ENCODE peak calls at places on chromosomes 3 and 15, in four cellular contexts. X is fibroblast of lung, J is endodermal cell, L is A549. R is an unnamed sample. For H3K4me1, the result is how much of the 10 kb centered on the place peaks cover.

GRCh38 chr15:64997911-64998310 is 8.2 kb upstream of the SPG21 start:
- DNase-seq in X (no peak), J (no peak), L (no peak), R (no peak)

GRCh38 chr15:72754096-72754495 is 29.5 kb downstream of the ADPGK start:
- DNase-seq in X (peak), J (no peak), L (no peak), R (no peak)

GRCh38 chr15:99993681-99994131 is 260.5 kb upstream of the LYSMD4 start:
- DNase-seq in X (no peak), J (peak), L (no peak), R (no peak)

GRCh38 chr15:91970142-91970541 is 116.6 kb downstream of the SLCO3A1 start:
- DNase-seq in X (peak), J (no peak), L (no peak), R (no peak)

GRCh38 chr3:152444029-152444641 is 175.4 kb downstream of the MBNL1 start:
- DNase-seq in X (peak), J (no peak), L (peak), R (peak)

GRCh38 chr15:81281925-81282895 is 41.7 kb downstream of the STARD5 start:
- DNase-seq in X (no peak), J (no peak), L (no peak), R (no peak)

GRCh38 chr15:64809649-64810498 is 15.6 kb downstream of the PIF1 start:
- DNase-seq in X (peak), J (peak), L (peak), R (peak)

GRCh38 chr3:71227344-71227743 is 356.2 kb downstream of the FOXP1 start:
- DNase-seq in X (peak), J (no peak), L (no peak), R (no peak)

GRCh38 chr15:80578871-80579270 is 116.2 kb upstream of the ABHD17C start:
- DNase-seq in X (no peak), J (peak), L (no peak), R (no peak)

GRCh38 chr3:16066975-16067374 is 107.5 kb upstream of the GALNT15 start:
- DNase-seq in X (peak), J (no peak), L (no peak), R (no peak)

GRCh38 chr3:52305926-52306325 is 10.2 kb upstream of the DNAH1 start:
- DNase-seq in X (no peak), J (no peak), L (no peak), R (no peak)

GRCh38 chr15:69531302-69532027 is 78.8 kb downstream of the RPLP1 start:
- DNase-seq in X (peak), J (peak), L (no peak), R (peak)

GRCh38 chr3:183285828-183286457 is 32.9 kb downstream of the B3GNT5 start:
- DNase-seq in X (peak), J (no peak), L (peak), R (no peak)

GRCh38 chr3:101069796-101070195 is 76.6 kb upstream of the ABI3BP start:
- DNase-seq in X (peak), J (no peak), L (no peak), R (no peak)

GRCh38 chr3:169295126-169295525 is 368.4 kb downstream of the MECOM start:
- DNase-seq in X (peak), J (no peak), L (no peak), R (peak)

GRCh38 chr3:64084640-64085039 is 61.3 kb upstream of the PSMD6 start:
- DNase-seq in X (peak), J (no peak), L (peak), R (no peak)

GRCh38 chr3:161914703-161915102 is 418.1 kb downstream of the OTOL1 start:
- DNase-seq in X (peak), J (peak), L (no peak), R (peak)

GRCh38 chr15:48581221-48581620 is 64.3 kb downstream of the FBN1 start:
- DNase-seq in X (no peak), J (no peak), L (no peak), R (no peak)

GRCh38 chr3:97981886-97982285 is 9.7 kb upstream of the RIOX2 start:
- DNase-seq in X (peak), J (no peak), L (no peak), R (no peak)

GRCh38 chr15:83065431-83065830 is 1.6 kb downstream of the BTBD1 start:
- DNase-seq in X (no peak), J (no peak), L (no peak), R (no peak)

GRCh38 chr3:105518806-105519418 is 152.2 kb downstream of the ALCAM start:
- DNase-seq in X (peak), J (peak), L (peak), R (peak)

GRCh38 chr15:91929509-91929908 is 76.0 kb downstream of the SLCO3A1 start:
- DNase-seq in X (no peak), J (no peak), L (no peak), R (no peak)

GRCh38 chr3:53675942-53676341 is 170.3 kb downstream of the CHDH start:
- DNase-seq in X (no peak), J (no peak), L (no peak), R (no peak)

GRCh38 chr3:9649791-9650521 is 651 bp downstream of the MTMR14 start:
- DNase-seq in X (no peak), J (no peak), L (peak), R (peak)

GRCh38 chr15:95350908-95351307 is 979.6 kb upstream of the NR2F2 start:
- DNase-seq in X (no peak), J (no peak), L (no peak), R (no peak)

GRCh38 chr15:96166223-96167200 is 164.0 kb upstream of the NR2F2 start:
- DNase-seq in X (peak), J (no peak), L (no peak), R (no peak)

GRCh38 chr3:124609402-124609801 is 120.8 kb upstream of the UMPS start:
- DNase-seq in X (peak), J (no peak), L (no peak), R (no peak)

GRCh38 chr3:56954125-56954524 is 106.3 kb upstream of the SPATA12 start:
- DNase-seq in X (no peak), J (no peak), L (no peak), R (no peak)

GRCh38 chr3:189754356-189754755 is 123.2 kb downstream of the TP63 start:
- DNase-seq in X (no peak), J (no peak), L (no peak), R (no peak)

GRCh38 chr3:115092220-115092791 is 54.8 kb downstream of the ZBTB20 start:
- DNase-seq in X (peak), J (peak), L (peak), R (peak)

GRCh38 chr3:13532085-13532484 is 16.8 kb upstream of the FBLN2 start:
- DNase-seq in X (no peak), J (no peak), L (no peak), R (no peak)

GRCh38 chr3:54533856-54534255 is 394.0 kb downstream of the LRTM1 start:
- DNase-seq in X (no peak), J (peak), L (no peak), R (peak)

GRCh38 chr3:38582316-38582715 is 67.2 kb downstream of the SCN5A start:
- DNase-seq in X (no peak), J (peak), L (no peak), R (no peak)

GRCh38 chr3:105353485-105354161 is 13.1 kb upstream of the ALCAM start:
- DNase-seq in X (peak), J (peak), L (no peak), R (peak)

GRCh38 chr3:161222662-161223061 is 1.6 kb downstream of the NMD3 start:
- DNase-seq in X (peak), J (no peak), L (no peak), R (no peak)

GRCh38 chr3:144363856-144364255 is 392.2 kb downstream of the DIPK2A start:
- DNase-seq in X (peak), J (no peak), L (no peak), R (no peak)

GRCh38 chr15:77495806-77496589 is 75.3 kb downstream of the HMG20A start:
- DNase-seq in X (peak), J (no peak), L (no peak), R (peak)
- H3K4me1 ChIP-seq in X (under half), J (under half), L (under half), R (under half)

GRCh38 chr3:195803309-195803908 is 8.3 kb downstream of the MUC4 start:
- DNase-seq in X (no peak), J (peak), L (no peak), R (no peak)

GRCh38 chr3:195802795-195803194 is 8.9 kb downstream of the MUC4 start:
- DNase-seq in X (no peak), J (peak), L (no peak), R (no peak)

GRCh38 chr3:195806916-195807231 is 4.9 kb downstream of the MUC4 start:
- DNase-seq in X (no peak), J (no peak), L (no peak), R (no peak)

GRCh38 chr3:195806211-195806915 is 5.4 kb downstream of the MUC4 start:
- DNase-seq in X (no peak), J (peak), L (no peak), R (peak)

DNA sequence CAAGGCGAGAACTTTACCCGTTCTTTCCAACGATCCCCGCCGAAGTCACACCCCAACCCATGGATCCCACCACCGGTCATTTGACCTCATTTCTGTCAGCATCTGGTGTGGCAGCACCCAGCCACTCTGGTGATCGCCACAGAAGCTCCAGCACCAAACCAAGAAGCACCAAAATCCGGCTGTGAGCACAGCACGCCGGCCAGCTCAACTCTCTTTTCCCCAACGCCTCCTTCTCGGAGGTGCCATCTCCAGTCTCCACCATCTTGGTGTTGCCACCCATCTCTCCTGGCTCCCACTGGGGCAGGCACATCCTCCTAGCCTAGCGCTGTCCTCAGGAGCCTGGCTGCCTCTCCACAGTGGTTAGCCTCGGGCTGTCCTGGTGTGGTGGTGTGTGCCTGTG is 6.5 kb downstream of the MUC4 start:
- DNase-seq in X (no peak), J (peak), L (no peak), R (no peak)
- H3K4me1 ChIP-seq in X (under half), J (under half), L (under half), R (under half)

DNA sequence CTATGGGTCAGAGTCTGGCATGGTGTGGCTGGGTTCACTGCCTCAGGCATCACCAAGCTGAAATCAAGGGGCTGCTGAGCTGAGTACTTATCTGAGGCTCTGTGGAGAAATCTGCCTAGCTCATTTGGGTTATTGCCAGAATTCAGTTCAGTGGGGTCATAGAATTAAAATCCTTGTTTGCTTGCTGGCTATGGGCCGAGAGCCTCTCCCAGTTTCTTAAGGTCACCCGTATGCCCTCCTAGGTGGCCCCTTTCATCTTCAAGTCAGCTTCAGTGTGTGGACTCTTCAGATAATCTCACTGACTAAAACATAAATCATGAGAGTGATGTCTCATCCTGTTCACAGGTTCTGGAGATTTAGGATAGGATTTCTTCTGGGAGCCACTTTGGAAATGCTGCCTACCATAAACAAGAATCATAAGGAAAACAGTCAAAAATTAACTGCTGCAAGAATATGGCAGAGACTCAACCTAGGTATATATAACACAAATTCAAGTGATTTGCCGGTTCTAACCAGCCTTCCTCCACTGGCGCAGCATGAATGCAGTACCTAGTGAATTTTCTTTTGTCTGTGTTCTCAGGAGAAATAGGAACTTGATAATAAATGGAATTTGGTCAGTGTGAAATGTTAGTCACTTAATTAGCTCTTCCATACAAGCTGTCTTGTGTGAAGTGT is 5.3 kb downstream of the CP start:
- DNase-seq in X (peak), J (no peak), L (no peak), R (no peak)
- H3K4me1 ChIP-seq in X (under half), J (under half), L (under half), R (under half)

GRCh38 chr3:138948371-138949001 is 1.5 kb downstream of the FOXL2NB start:
- DNase-seq in X (no peak), J (peak), L (no peak), R (peak)

GRCh38 chr3:138944842-138945645 is 1.9 kb downstream of the FOXL2 start:
- DNase-seq in X (peak), J (peak), L (no peak), R (peak)

GRCh38 chr3:138945646-138946553 is 1.0 kb downstream of the FOXL2 start:
- DNase-seq in X (peak), J (peak), L (peak), R (peak)

GRCh38 chr3:138947303-138948121 is 495 bp downstream of the FOXL2NB start:
- DNase-seq in X (no peak), J (peak), L (no peak), R (peak)

DNA sequence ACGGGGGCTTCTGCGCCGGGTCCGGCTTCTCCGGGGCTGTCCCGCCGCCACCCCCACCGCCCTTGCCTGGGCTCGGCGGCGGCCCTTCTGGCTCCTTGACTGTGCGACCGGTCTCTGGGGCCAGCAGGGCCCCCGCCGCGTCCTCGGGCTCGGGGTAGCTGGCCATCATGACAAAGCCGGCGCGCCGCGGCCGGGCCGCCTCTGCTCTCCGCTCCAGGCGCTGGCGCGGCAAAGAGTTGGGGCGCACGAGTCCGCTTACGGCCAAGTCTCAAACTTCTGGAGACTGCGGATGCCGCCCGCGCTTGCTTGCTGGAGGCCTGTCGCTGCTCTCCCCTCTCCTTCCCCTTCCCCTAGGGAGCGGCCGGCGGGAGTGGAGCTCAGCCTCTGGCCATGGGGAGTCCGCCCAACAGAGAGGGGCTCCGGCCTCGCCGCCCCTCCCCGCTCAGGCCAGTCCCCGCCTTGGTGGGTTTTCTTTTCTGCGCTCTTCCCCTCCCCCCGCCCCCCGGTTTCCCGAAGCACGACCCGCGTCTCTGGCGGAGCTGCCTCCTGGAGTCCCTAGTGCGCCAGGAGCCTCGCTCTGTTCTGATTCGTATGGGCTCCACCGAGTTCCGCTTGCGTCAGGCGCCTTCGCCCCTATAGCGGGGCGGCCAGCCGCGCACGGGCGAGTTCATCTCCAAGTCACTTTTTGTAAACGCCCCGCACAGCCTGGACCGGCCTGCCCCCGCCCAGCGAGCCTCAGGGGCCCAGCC is at the start of the genes FOXL2 and FOXL2NB:
- DNase-seq in X (peak), J (peak), L (peak), R (peak)
- H3K4me1 ChIP-seq in X (under half), J (under half), L (under half), R (under half)

GRCh38 chr3:122679467-122680291 is 960 bp upstream of the PARP14 start:
- DNase-seq in X (peak), J (peak), L (peak), R (peak)
- H3K4me1 ChIP-seq in X (under half), J (under half), L (under half), R (under half)

DNA sequence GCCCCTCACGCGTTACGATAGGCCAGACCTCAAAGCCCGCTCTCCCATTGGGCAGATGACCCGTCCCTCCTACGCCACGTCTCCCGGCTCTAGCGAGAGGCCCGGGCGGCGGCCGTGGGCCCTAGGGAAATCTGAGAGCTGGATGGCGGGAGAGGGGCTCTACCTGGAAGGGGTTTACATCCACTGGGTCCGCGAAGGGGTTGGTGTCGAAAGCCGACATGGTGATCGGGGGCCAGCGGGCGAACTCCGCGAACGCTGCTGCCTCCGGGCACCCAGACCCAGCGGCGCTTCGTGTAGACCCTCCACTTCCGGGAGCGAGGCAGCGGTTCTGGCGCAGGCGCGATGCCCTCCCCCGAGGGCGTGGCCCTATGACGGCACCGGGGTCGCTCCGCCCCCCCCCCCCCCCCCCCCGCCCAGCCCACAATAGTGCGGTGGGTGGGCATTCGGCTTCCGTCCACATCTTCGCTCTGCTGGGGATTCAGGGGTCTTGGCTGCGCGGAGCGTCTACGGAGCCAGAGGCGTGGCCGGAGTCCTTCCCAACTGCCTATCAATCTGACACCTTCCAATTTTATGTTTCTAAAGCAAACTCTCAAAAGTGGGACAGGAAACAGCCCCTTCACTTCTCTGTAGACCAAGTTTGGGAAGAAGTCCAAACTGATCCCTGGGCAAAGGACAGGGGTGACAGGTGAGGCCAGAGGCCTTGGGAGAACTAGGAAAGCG is at the start of gene SCAMP2:
- DNase-seq in X (peak), J (peak), L (peak), R (peak)
- H3K4me1 ChIP-seq in X (under half), J (under half), L (under half), R (under half)

GRCh38 chr15:40328176-40328575 is 4.7 kb downstream of the INAFM2 start:
- DNase-seq in X (peak), J (no peak), L (no peak), R (peak)
- H3K4me1 ChIP-seq in X (under half), J (under half), L (under half), R (half or more)

GRCh38 chr15:76223521-76223920 is 87.7 kb downstream of the ETFA start:
- DNase-seq in X (no peak), J (no peak), L (no peak), R (no peak)
- H3K4me1 ChIP-seq in X (under half), J (under half), L (under half), R (under half)

DNA sequence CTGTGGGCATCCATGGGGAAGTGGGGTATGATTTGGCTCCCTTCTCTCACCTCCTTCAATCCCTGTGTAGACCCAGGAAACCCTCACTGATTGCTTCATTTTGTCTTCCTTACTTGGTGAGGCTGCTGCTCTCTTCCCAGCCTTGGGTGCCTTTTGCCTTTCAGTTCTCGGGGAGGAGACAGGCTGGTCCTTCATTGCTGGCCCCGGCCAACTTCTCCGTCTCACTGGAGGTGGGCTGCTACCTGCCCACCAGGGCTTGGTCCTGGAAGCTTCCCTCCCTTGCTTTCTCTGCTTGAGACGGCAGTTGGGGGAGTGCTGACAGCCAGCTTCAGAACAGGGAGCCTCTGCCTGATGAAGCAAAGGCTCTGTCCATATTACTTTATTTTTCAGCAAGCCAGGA is 4.7 kb downstream of the FOXL2 start:
- DNase-seq in X (no peak), J (peak), L (no peak), R (no peak)
- H3K4me1 ChIP-seq in X (under half), J (under half), L (under half), R (half or more)